ENCODE peak calls at places on chromosomes 6 and 20, in five cellular contexts. One of them, this sample, is unnamed.

GRCh38 chr6:145036848-145037567 is 698.3 kb downstream of the EPM2A start:
- DNase-seq in astrocyte of the cerebellum: no peak
- DNase-seq in dorsolateral prefrontal cortex: no peak
- DNase-seq in lower leg skin: no peak
- DNase-seq in PC-9: no peak
- DNase-seq in this sample: no peak

GRCh38 chr6:127586372-127586771 is 9.4 kb downstream of the C6orf58 start:
- DNase-seq in astrocyte of the cerebellum: no peak
- DNase-seq in dorsolateral prefrontal cortex: no peak
- DNase-seq in lower leg skin: no peak
- DNase-seq in PC-9: no peak
- DNase-seq in this sample: no peak

GRCh38 chr6:118665011-118665410 is 13.6 kb upstream of the CEP85L start:
- DNase-seq in PC-9: no peak
- DNase-seq in astrocyte of the cerebellum: no peak
- DNase-seq in dorsolateral prefrontal cortex: no peak
- DNase-seq in lower leg skin: no peak
- DNase-seq in this sample: no peak

GRCh38 chr6:34867484-34867883 is 20.4 kb downstream of the TAF11 start:
- DNase-seq in lower leg skin: no peak
- DNase-seq in PC-9: no peak
- DNase-seq in astrocyte of the cerebellum: no peak
- DNase-seq in dorsolateral prefrontal cortex: no peak
- DNase-seq in this sample: no peak

GRCh38 chr6:21180800-21181337 is 412.7 kb upstream of the SOX4 start:
- DNase-seq in lower leg skin: no peak
- DNase-seq in dorsolateral prefrontal cortex: no peak
- DNase-seq in PC-9: no peak
- DNase-seq in astrocyte of the cerebellum: no peak
- DNase-seq in this sample: no peak

GRCh38 chr6:34386316-34387137 is 5.9 kb downstream of the NUDT3 start:
- DNase-seq in astrocyte of the cerebellum: peak; percentile 65
- DNase-seq in PC-9: peak; percentile 68
- DNase-seq in lower leg skin: no peak
- DNase-seq in dorsolateral prefrontal cortex: no peak
- DNase-seq in this sample: no peak

GRCh38 chr20:20391115-20391514 is 23.2 kb downstream of the INSM1 start:
- DNase-seq in PC-9: no peak
- DNase-seq in dorsolateral prefrontal cortex: no peak
- DNase-seq in lower leg skin: no peak
- DNase-seq in astrocyte of the cerebellum: no peak
- DNase-seq in this sample: no peak

GRCh38 chr6:167826230-167827061 is at the start of gene AFDN:
- DNase-seq in astrocyte of the cerebellum: no peak
- DNase-seq in lower leg skin: peak; percentile 50
- DNase-seq in dorsolateral prefrontal cortex: peak; percentile 79
- DNase-seq in PC-9: no peak
- DNase-seq in this sample: peak; percentile 36

GRCh38 chr6:87742106-87742505 is 40.1 kb upstream of the AKIRIN2 start:
- DNase-seq in PC-9: no peak
- DNase-seq in lower leg skin: peak; percentile 48
- DNase-seq in astrocyte of the cerebellum: no peak
- DNase-seq in dorsolateral prefrontal cortex: no peak
- DNase-seq in this sample: no peak

GRCh38 chr6:107634147-107635057 is 144.5 kb downstream of the SOBP start:
- DNase-seq in PC-9: peak; percentile 2
- DNase-seq in lower leg skin: no peak
- DNase-seq in astrocyte of the cerebellum: no peak
- DNase-seq in dorsolateral prefrontal cortex: peak; percentile 28
- DNase-seq in this sample: no peak

GRCh38 chr6:1015819-1016218 is 296.1 kb upstream of the FOXQ1 start:
- DNase-seq in dorsolateral prefrontal cortex: no peak
- DNase-seq in PC-9: no peak
- DNase-seq in lower leg skin: no peak
- DNase-seq in astrocyte of the cerebellum: no peak
- DNase-seq in this sample: no peak

GRCh38 chr20:36210561-36210960 is 25.7 kb upstream of the AAR2 start:
- DNase-seq in dorsolateral prefrontal cortex: no peak
- DNase-seq in astrocyte of the cerebellum: no peak
- DNase-seq in lower leg skin: no peak
- DNase-seq in PC-9: no peak
- DNase-seq in this sample: no peak

GRCh38 chr6:169722362-169723199 is 1.7 kb downstream of the PHF10 start:
- DNase-seq in astrocyte of the cerebellum: peak; percentile 67
- DNase-seq in PC-9: peak; percentile 60
- DNase-seq in lower leg skin: no peak
- DNase-seq in dorsolateral prefrontal cortex: no peak
- DNase-seq in this sample: no peak

GRCh38 chr20:13183005-13183404 is 38.1 kb upstream of the ISM1 start:
- DNase-seq in lower leg skin: no peak
- DNase-seq in astrocyte of the cerebellum: no peak
- DNase-seq in dorsolateral prefrontal cortex: no peak
- DNase-seq in PC-9: no peak
- DNase-seq in this sample: no peak

GRCh38 chr6:53317861-53318260 is 30.9 kb downstream of the ELOVL5 start:
- DNase-seq in PC-9: no peak
- DNase-seq in astrocyte of the cerebellum: no peak
- DNase-seq in dorsolateral prefrontal cortex: peak; percentile 70
- DNase-seq in lower leg skin: no peak
- DNase-seq in this sample: no peak

GRCh38 chr20:56941101-56941686 is 312.1 kb downstream of the TFAP2C start:
- DNase-seq in dorsolateral prefrontal cortex: no peak
- DNase-seq in astrocyte of the cerebellum: no peak
- DNase-seq in PC-9: no peak
- DNase-seq in lower leg skin: no peak
- DNase-seq in this sample: no peak

GRCh38 chr6:30727920-30728605 is 7.9 kb downstream of the TUBB start:
- DNase-seq in dorsolateral prefrontal cortex: no peak
- DNase-seq in astrocyte of the cerebellum: no peak
- DNase-seq in lower leg skin: no peak
- DNase-seq in PC-9: no peak
- DNase-seq in this sample: no peak

GRCh38 chr6:30732237-30732943 is 10.1 kb downstream of the FLOT1 start:
- DNase-seq in lower leg skin: no peak
- DNase-seq in astrocyte of the cerebellum: no peak
- DNase-seq in PC-9: no peak
- DNase-seq in dorsolateral prefrontal cortex: no peak
- DNase-seq in this sample: no peak

GRCh38 chr6:30726506-30727413 is 6.6 kb downstream of the TUBB start:
- DNase-seq in lower leg skin: no peak
- DNase-seq in astrocyte of the cerebellum: no peak
- DNase-seq in PC-9: no peak
- DNase-seq in dorsolateral prefrontal cortex: no peak
- DNase-seq in this sample: no peak

GRCh38 chr6:30725713-30726505 is 5.8 kb downstream of the TUBB start:
- DNase-seq in astrocyte of the cerebellum: no peak
- DNase-seq in lower leg skin: no peak
- DNase-seq in dorsolateral prefrontal cortex: no peak
- DNase-seq in PC-9: no peak
- DNase-seq in this sample: no peak

GRCh38 chr6:30730611-30731435 is 10.7 kb downstream of the TUBB start:
- DNase-seq in dorsolateral prefrontal cortex: peak; percentile 70
- DNase-seq in astrocyte of the cerebellum: no peak
- DNase-seq in PC-9: peak; percentile 89
- DNase-seq in lower leg skin: peak; percentile 65
- DNase-seq in this sample: no peak
- TF ChIP-seq CTCF in dorsolateral prefrontal cortex: peak; percentile 69
- TF ChIP-seq CTCF in astrocyte of the cerebellum: no peak
- TF ChIP-seq CTCF in PC-9: peak; percentile 80
- TF ChIP-seq CTCF in lower leg skin: no peak
- TF ChIP-seq CTCF in this sample: no peak

DNA sequence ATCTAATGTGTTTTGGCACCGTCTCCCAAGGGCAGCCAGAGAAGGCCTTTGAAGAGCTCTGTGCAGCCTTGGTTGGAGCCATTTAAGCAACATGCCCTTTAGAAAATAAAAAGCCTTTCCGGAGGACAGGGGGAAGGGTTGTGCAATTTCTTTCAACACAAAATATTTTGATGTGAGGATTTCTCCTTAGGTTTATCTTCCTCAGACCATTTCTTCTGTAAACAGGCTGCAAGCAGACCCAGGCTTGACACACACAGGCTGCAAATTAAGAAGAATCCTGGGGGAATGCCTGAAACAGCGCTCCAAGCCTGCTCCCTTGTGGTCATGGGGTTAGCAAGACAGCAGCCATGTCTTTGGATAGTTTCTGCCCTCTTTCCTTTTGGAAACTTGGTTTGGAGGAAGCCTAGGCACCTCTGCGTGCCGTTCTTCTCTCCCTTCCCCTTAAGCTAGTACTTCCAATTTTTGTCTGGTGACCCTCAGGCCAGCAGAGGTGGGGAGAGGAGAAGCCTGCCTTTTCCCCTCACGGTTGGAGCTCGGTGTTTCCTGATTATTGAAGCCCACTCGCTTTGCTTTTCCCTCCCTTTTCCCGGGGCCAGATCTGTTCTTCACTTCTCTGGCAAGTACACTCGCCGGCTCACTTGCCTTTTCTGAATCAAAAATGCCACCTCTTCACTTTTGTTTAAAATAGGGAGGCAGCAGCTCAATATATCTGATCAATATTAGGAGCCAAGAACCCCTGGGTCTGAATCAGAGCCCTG is 39.6 kb upstream of the NOX3 start:
- DNase-seq in PC-9: no peak
- DNase-seq in dorsolateral prefrontal cortex: no peak
- DNase-seq in lower leg skin: no peak
- DNase-seq in astrocyte of the cerebellum: no peak
- DNase-seq in this sample: no peak
- TF ChIP-seq CTCF in PC-9: no peak
- TF ChIP-seq CTCF in dorsolateral prefrontal cortex: peak; percentile 65
- TF ChIP-seq CTCF in lower leg skin: no peak
- TF ChIP-seq CTCF in astrocyte of the cerebellum: peak; percentile 43
- TF ChIP-seq CTCF in this sample: no peak

GRCh38 chr6:3433005-3433404 is 23.8 kb downstream of the SLC22A23 start:
- DNase-seq in dorsolateral prefrontal cortex: no peak
- DNase-seq in PC-9: no peak
- DNase-seq in astrocyte of the cerebellum: no peak
- DNase-seq in lower leg skin: no peak
- DNase-seq in this sample: no peak
- TF ChIP-seq CTCF in dorsolateral prefrontal cortex: no peak
- TF ChIP-seq CTCF in PC-9: no peak
- TF ChIP-seq CTCF in astrocyte of the cerebellum: no peak
- TF ChIP-seq CTCF in lower leg skin: no peak
- TF ChIP-seq CTCF in this sample: no peak

GRCh38 chr6:160756021-160756420 is 54.0 kb downstream of the PLG start:
- DNase-seq in lower leg skin: no peak
- DNase-seq in PC-9: no peak
- DNase-seq in astrocyte of the cerebellum: no peak
- DNase-seq in dorsolateral prefrontal cortex: no peak
- DNase-seq in this sample: no peak

GRCh38 chr6:160755168-160755567 is 53.1 kb downstream of the PLG start:
- DNase-seq in astrocyte of the cerebellum: no peak
- DNase-seq in PC-9: no peak
- DNase-seq in dorsolateral prefrontal cortex: no peak
- DNase-seq in lower leg skin: no peak
- DNase-seq in this sample: no peak

GRCh38 chr6:160750276-160750689 is 48.2 kb downstream of the PLG start:
- DNase-seq in PC-9: no peak
- DNase-seq in dorsolateral prefrontal cortex: no peak
- DNase-seq in astrocyte of the cerebellum: no peak
- DNase-seq in lower leg skin: no peak
- DNase-seq in this sample: no peak
- TF ChIP-seq CTCF in PC-9: peak; percentile 68
- TF ChIP-seq CTCF in dorsolateral prefrontal cortex: peak; percentile 10
- TF ChIP-seq CTCF in astrocyte of the cerebellum: peak; percentile 15
- TF ChIP-seq CTCF in lower leg skin: no peak
- TF ChIP-seq CTCF in this sample: no peak

DNA sequence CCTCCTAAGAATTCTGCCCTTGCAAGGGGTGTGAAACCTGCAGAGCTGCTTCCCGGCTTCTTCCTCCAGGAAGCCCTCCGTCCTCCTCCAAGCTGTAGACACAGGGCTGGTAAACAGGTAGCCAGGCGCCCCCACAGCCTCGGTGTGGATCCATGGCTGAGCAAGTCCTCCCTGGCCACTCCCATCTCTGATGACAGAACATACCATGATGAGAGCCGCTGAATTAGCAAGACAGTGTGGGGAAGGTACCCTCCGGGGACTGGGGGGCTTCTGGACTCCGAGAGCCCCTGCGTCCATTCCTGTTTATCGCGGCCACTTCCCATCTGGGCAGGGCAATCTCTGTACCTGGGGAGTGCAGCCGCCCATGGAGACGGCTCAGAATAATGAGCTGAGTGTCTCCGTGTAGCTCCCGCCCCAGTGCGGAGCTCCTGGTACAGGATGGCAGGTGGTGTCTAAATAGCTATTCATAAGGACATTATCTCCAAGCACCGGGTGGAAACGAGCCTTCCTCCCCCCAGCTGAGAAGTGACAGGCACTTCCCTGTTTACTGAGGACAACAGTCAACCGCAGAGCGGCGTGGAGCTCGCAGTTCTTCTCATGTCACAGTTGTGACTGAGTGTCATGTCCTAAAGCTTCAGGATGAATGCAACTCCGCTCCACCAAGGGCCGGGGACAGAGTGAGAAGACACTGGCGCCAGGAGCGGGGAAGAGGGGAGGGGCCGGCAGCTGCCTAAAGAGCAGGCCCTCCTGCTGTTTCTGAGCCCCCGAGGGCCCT is 22.7 kb upstream of the NTSR1 start:
- DNase-seq in dorsolateral prefrontal cortex: peak; percentile 59
- DNase-seq in astrocyte of the cerebellum: no peak
- DNase-seq in PC-9: no peak
- DNase-seq in lower leg skin: peak; percentile 54
- DNase-seq in this sample: no peak
- TF ChIP-seq CTCF in dorsolateral prefrontal cortex: no peak
- TF ChIP-seq CTCF in astrocyte of the cerebellum: no peak
- TF ChIP-seq CTCF in PC-9: no peak
- TF ChIP-seq CTCF in lower leg skin: no peak
- TF ChIP-seq CTCF in this sample: no peak

GRCh38 chr6:116615937-116616756 is at the start of gene RSPH4A:
- DNase-seq in dorsolateral prefrontal cortex: peak; percentile 85
- DNase-seq in PC-9: peak; percentile 91
- DNase-seq in astrocyte of the cerebellum: peak; percentile 93
- DNase-seq in lower leg skin: peak; percentile 89
- DNase-seq in this sample: peak; percentile 82
- TF ChIP-seq CTCF in dorsolateral prefrontal cortex: peak; percentile 34
- TF ChIP-seq CTCF in PC-9: no peak
- TF ChIP-seq CTCF in astrocyte of the cerebellum: peak; percentile 29
- TF ChIP-seq CTCF in lower leg skin: no peak
- TF ChIP-seq CTCF in this sample: no peak